ENCODE peak calls at places on chromosomes 5 and 9, in seven cellular contexts. One of them, this sample, is unnamed.

GRCh38 chr5:89065919-89066318 is 182.9 kb upstream of the MEF2C start:
- DNase-seq in upper lobe of right lung: no peak
- DNase-seq in GM23338: peak; percentile 7
- DNase-seq in IMR-90: no peak
- DNase-seq in cardiac muscle cell: peak; percentile 7
- DNase-seq in foreskin fibroblast: no peak
- DNase-seq in SK-N-SH: no peak
- DNase-seq in this sample: no peak

GRCh38 chr5:35369965-35370790 is 139.9 kb upstream of the PRLR start:
- DNase-seq in upper lobe of right lung: no peak
- DNase-seq in GM23338: peak; percentile 88
- DNase-seq in IMR-90: no peak
- DNase-seq in cardiac muscle cell: no peak
- DNase-seq in foreskin fibroblast: no peak
- DNase-seq in SK-N-SH: peak; percentile 54
- DNase-seq in this sample: no peak

GRCh38 chr5:151706906-151707305 is 20.2 kb upstream of the SPARC start:
- DNase-seq in upper lobe of right lung: no peak
- DNase-seq in GM23338: no peak
- DNase-seq in IMR-90: peak; percentile 50
- DNase-seq in cardiac muscle cell: no peak
- DNase-seq in foreskin fibroblast: peak; percentile 35
- DNase-seq in SK-N-SH: no peak
- DNase-seq in this sample: no peak

GRCh38 chr9:126763130-126763764 is 41.6 kb upstream of the ZBTB43 start:
- DNase-seq in upper lobe of right lung: no peak
- DNase-seq in GM23338: peak; percentile 60
- DNase-seq in IMR-90: no peak
- DNase-seq in cardiac muscle cell: no peak
- DNase-seq in foreskin fibroblast: no peak
- DNase-seq in SK-N-SH: peak; percentile 42
- DNase-seq in this sample: no peak

GRCh38 chr9:112559629-112560413 is 73.2 kb downstream of the KIAA1958 start:
- DNase-seq in upper lobe of right lung: no peak
- DNase-seq in GM23338: no peak
- DNase-seq in IMR-90: no peak
- DNase-seq in cardiac muscle cell: no peak
- DNase-seq in foreskin fibroblast: no peak
- DNase-seq in SK-N-SH: no peak
- DNase-seq in this sample: no peak

GRCh38 chr5:33074548-33074947 is 363.4 kb downstream of the NPR3 start:
- DNase-seq in upper lobe of right lung: no peak
- DNase-seq in GM23338: no peak
- DNase-seq in IMR-90: peak; percentile 32
- DNase-seq in cardiac muscle cell: no peak
- DNase-seq in foreskin fibroblast: peak; percentile 70
- DNase-seq in SK-N-SH: no peak
- DNase-seq in this sample: no peak

GRCh38 chr9:129888809-129889460 is 53.7 kb downstream of the USP20 start:
- DNase-seq in upper lobe of right lung: no peak
- DNase-seq in GM23338: no peak
- DNase-seq in IMR-90: no peak
- DNase-seq in cardiac muscle cell: no peak
- DNase-seq in foreskin fibroblast: no peak
- DNase-seq in SK-N-SH: no peak
- DNase-seq in this sample: no peak

GRCh38 chr5:31413030-31413812 is 118.7 kb downstream of the DROSHA start:
- DNase-seq in upper lobe of right lung: no peak
- DNase-seq in GM23338: no peak
- DNase-seq in IMR-90: no peak
- DNase-seq in cardiac muscle cell: no peak
- DNase-seq in foreskin fibroblast: peak; percentile 41
- DNase-seq in SK-N-SH: no peak
- DNase-seq in this sample: peak; percentile 56

GRCh38 chr9:73157811-73158210 is 6.1 kb downstream of the ANXA1 start:
- DNase-seq in upper lobe of right lung: no peak
- DNase-seq in GM23338: no peak
- DNase-seq in IMR-90: no peak
- DNase-seq in cardiac muscle cell: no peak
- DNase-seq in foreskin fibroblast: no peak
- DNase-seq in SK-N-SH: no peak
- DNase-seq in this sample: no peak

GRCh38 chr9:98559568-98559967 is 149.2 kb downstream of the GABBR2 start:
- DNase-seq in upper lobe of right lung: no peak
- DNase-seq in GM23338: no peak
- DNase-seq in IMR-90: no peak
- DNase-seq in cardiac muscle cell: no peak
- DNase-seq in foreskin fibroblast: no peak
- DNase-seq in SK-N-SH: no peak
- DNase-seq in this sample: no peak

GRCh38 chr9:36738318-36738975 is 165.8 kb downstream of the MELK start:
- DNase-seq in upper lobe of right lung: no peak
- DNase-seq in GM23338: no peak
- DNase-seq in IMR-90: peak; percentile 61
- DNase-seq in cardiac muscle cell: no peak
- DNase-seq in foreskin fibroblast: peak; percentile 36
- DNase-seq in SK-N-SH: no peak
- DNase-seq in this sample: peak; percentile 61

GRCh38 chr9:98318834-98319478 is 63.5 kb upstream of the TBC1D2 start:
- DNase-seq in upper lobe of right lung: no peak
- DNase-seq in GM23338: no peak
- DNase-seq in IMR-90: peak; percentile 86
- DNase-seq in cardiac muscle cell: no peak
- DNase-seq in foreskin fibroblast: peak; percentile 47
- DNase-seq in SK-N-SH: no peak
- DNase-seq in this sample: no peak

GRCh38 chr9:126788631-126789349 is 16.1 kb upstream of the ZBTB43 start:
- DNase-seq in upper lobe of right lung: peak; percentile 13
- DNase-seq in GM23338: no peak
- DNase-seq in IMR-90: peak; percentile 57
- DNase-seq in cardiac muscle cell: no peak
- DNase-seq in foreskin fibroblast: peak; percentile 52
- DNase-seq in SK-N-SH: no peak
- DNase-seq in this sample: peak; percentile 82

GRCh38 chr5:18305288-18305899 is 671.1 kb downstream of the TAF11L14 start:
- DNase-seq in upper lobe of right lung: no peak
- DNase-seq in GM23338: peak; percentile 58
- DNase-seq in IMR-90: peak; percentile 39
- DNase-seq in cardiac muscle cell: peak; percentile 39
- DNase-seq in foreskin fibroblast: peak; percentile 49
- DNase-seq in SK-N-SH: peak; percentile 55
- DNase-seq in this sample: peak; percentile 51

GRCh38 chr9:26746357-26747072 is 146.1 kb downstream of the CAAP1 start:
- DNase-seq in upper lobe of right lung: no peak
- DNase-seq in GM23338: peak; percentile 89
- DNase-seq in IMR-90: peak; percentile 13
- DNase-seq in cardiac muscle cell: no peak
- DNase-seq in foreskin fibroblast: no peak
- DNase-seq in SK-N-SH: no peak
- DNase-seq in this sample: peak; percentile 78

GRCh38 chr9:26744362-26744965 is 148.1 kb downstream of the CAAP1 start:
- DNase-seq in upper lobe of right lung: no peak
- DNase-seq in GM23338: peak; percentile 67
- DNase-seq in IMR-90: peak; percentile 38
- DNase-seq in cardiac muscle cell: peak; percentile 41
- DNase-seq in foreskin fibroblast: peak; percentile 31
- DNase-seq in SK-N-SH: no peak
- DNase-seq in this sample: peak; percentile 47

GRCh38 chr9:26747611-26748010 is 145.0 kb downstream of the CAAP1 start:
- DNase-seq in upper lobe of right lung: no peak
- DNase-seq in GM23338: no peak
- DNase-seq in IMR-90: no peak
- DNase-seq in cardiac muscle cell: no peak
- DNase-seq in foreskin fibroblast: no peak
- DNase-seq in SK-N-SH: no peak
- DNase-seq in this sample: no peak

GRCh38 chr9:26742843-26743242 is 149.8 kb downstream of the CAAP1 start:
- DNase-seq in upper lobe of right lung: no peak
- DNase-seq in GM23338: no peak
- DNase-seq in IMR-90: no peak
- DNase-seq in cardiac muscle cell: no peak
- DNase-seq in foreskin fibroblast: no peak
- DNase-seq in SK-N-SH: no peak
- DNase-seq in this sample: no peak

DNA sequence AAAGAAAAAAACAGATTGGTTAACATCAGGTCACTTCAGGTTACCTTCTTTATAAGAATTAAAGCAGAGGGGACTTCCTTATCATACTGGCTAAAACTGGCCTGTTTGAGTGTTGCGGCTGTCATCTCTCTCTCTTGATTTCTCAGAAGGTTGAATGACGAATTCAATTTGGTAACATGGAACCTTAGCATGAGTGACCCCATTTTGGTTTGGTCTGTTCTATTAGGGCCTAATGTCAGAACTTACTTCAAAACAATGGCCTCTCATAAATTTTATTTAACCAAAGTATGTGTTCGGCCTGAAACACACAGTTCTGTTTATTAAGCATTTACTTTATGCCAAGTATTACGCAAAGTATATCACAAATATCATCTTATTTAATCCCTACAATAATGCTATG is 147.5 kb downstream of the CAAP1 start:
- DNase-seq in upper lobe of right lung: no peak
- DNase-seq in GM23338: no peak
- DNase-seq in IMR-90: no peak
- DNase-seq in cardiac muscle cell: no peak
- DNase-seq in foreskin fibroblast: no peak
- DNase-seq in SK-N-SH: no peak
- DNase-seq in this sample: no peak
- TF ChIP-seq CTCF in upper lobe of right lung: no peak
- TF ChIP-seq CTCF in GM23338: no peak
- TF ChIP-seq CTCF in IMR-90: no peak
- TF ChIP-seq CTCF in cardiac muscle cell: no peak
- TF ChIP-seq CTCF in foreskin fibroblast: no peak
- TF ChIP-seq CTCF in SK-N-SH: no peak
- TF ChIP-seq CTCF in this sample: no peak

GRCh38 chr9:137138058-137138697 is 776 bp upstream of the GRIN1 start:
- DNase-seq in upper lobe of right lung: peak; percentile 53
- DNase-seq in GM23338: peak; percentile 88
- DNase-seq in IMR-90: no peak
- DNase-seq in cardiac muscle cell: no peak
- DNase-seq in foreskin fibroblast: no peak
- DNase-seq in SK-N-SH: peak; percentile 96
- DNase-seq in this sample: no peak
- TF ChIP-seq CTCF in upper lobe of right lung: no peak
- TF ChIP-seq CTCF in GM23338: no peak
- TF ChIP-seq CTCF in IMR-90: no peak
- TF ChIP-seq CTCF in cardiac muscle cell: no peak
- TF ChIP-seq CTCF in foreskin fibroblast: no peak
- TF ChIP-seq CTCF in SK-N-SH: no peak
- TF ChIP-seq CTCF in this sample: no peak

DNA sequence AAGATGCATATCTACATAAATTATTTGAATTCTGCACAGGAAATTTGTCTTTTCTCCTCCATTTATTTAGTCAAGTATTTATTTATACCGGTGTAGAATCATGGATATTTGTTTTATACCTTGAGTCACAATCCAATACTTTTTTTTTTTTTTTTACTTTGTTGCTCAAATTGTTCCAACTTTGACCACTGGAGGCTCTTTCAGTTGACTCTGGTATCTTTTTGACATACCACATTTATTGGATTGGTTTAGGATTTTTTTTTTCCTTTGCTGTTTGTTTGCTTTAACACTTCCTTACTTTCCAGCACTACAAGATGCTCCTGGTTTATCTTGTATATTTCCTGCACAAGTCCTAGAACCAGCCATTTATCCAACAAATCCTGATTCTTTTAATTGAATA is 543.1 kb upstream of the RIOK2 start:
- DNase-seq in upper lobe of right lung: no peak
- DNase-seq in GM23338: peak; percentile 2
- DNase-seq in IMR-90: no peak
- DNase-seq in cardiac muscle cell: no peak
- DNase-seq in foreskin fibroblast: peak; percentile 9
- DNase-seq in SK-N-SH: no peak
- DNase-seq in this sample: no peak
- TF ChIP-seq CTCF in upper lobe of right lung: no peak
- TF ChIP-seq CTCF in GM23338: peak; percentile 9
- TF ChIP-seq CTCF in IMR-90: no peak
- TF ChIP-seq CTCF in cardiac muscle cell: no peak
- TF ChIP-seq CTCF in foreskin fibroblast: no peak
- TF ChIP-seq CTCF in SK-N-SH: peak; percentile 36
- TF ChIP-seq CTCF in this sample: no peak

GRCh38 chr9:105157178-105157583 is 87.3 kb upstream of the SLC44A1 start:
- DNase-seq in upper lobe of right lung: peak; percentile 71
- DNase-seq in GM23338: peak; percentile 65
- DNase-seq in IMR-90: peak; percentile 77
- DNase-seq in cardiac muscle cell: peak; percentile 82
- DNase-seq in foreskin fibroblast: peak; percentile 88
- DNase-seq in SK-N-SH: peak; percentile 76
- DNase-seq in this sample: peak; percentile 67
- TF ChIP-seq CTCF in upper lobe of right lung: peak; percentile 59
- TF ChIP-seq CTCF in GM23338: peak; percentile 36
- TF ChIP-seq CTCF in IMR-90: peak; percentile 59
- TF ChIP-seq CTCF in cardiac muscle cell: peak; percentile 50
- TF ChIP-seq CTCF in foreskin fibroblast: peak; percentile 36
- TF ChIP-seq CTCF in SK-N-SH: peak; percentile 66
- TF ChIP-seq CTCF in this sample: peak; percentile 51

GRCh38 chr5:52693279-52693678 is 94.4 kb upstream of the ITGA1 start:
- DNase-seq in upper lobe of right lung: no peak
- DNase-seq in GM23338: peak; percentile 57
- DNase-seq in IMR-90: peak; percentile 45
- DNase-seq in cardiac muscle cell: peak; percentile 34
- DNase-seq in foreskin fibroblast: peak; percentile 50
- DNase-seq in SK-N-SH: peak; percentile 12
- DNase-seq in this sample: peak; percentile 55
- TF ChIP-seq CTCF in upper lobe of right lung: peak; percentile 63
- TF ChIP-seq CTCF in GM23338: peak; percentile 70
- TF ChIP-seq CTCF in IMR-90: peak; percentile 46
- TF ChIP-seq CTCF in cardiac muscle cell: peak; percentile 77
- TF ChIP-seq CTCF in foreskin fibroblast: peak; percentile 67
- TF ChIP-seq CTCF in SK-N-SH: peak; percentile 72
- TF ChIP-seq CTCF in this sample: peak; percentile 41

GRCh38 chr5:106755066-106755465 is 915.7 kb downstream of the EFNA5 start:
- DNase-seq in upper lobe of right lung: no peak
- DNase-seq in GM23338: peak; percentile 34
- DNase-seq in IMR-90: no peak
- DNase-seq in cardiac muscle cell: no peak
- DNase-seq in foreskin fibroblast: no peak
- DNase-seq in SK-N-SH: no peak
- DNase-seq in this sample: no peak
- TF ChIP-seq CTCF in upper lobe of right lung: no peak
- TF ChIP-seq CTCF in GM23338: no peak
- TF ChIP-seq CTCF in IMR-90: no peak
- TF ChIP-seq CTCF in cardiac muscle cell: no peak
- TF ChIP-seq CTCF in foreskin fibroblast: no peak
- TF ChIP-seq CTCF in SK-N-SH: no peak
- TF ChIP-seq CTCF in this sample: no peak

DNA sequence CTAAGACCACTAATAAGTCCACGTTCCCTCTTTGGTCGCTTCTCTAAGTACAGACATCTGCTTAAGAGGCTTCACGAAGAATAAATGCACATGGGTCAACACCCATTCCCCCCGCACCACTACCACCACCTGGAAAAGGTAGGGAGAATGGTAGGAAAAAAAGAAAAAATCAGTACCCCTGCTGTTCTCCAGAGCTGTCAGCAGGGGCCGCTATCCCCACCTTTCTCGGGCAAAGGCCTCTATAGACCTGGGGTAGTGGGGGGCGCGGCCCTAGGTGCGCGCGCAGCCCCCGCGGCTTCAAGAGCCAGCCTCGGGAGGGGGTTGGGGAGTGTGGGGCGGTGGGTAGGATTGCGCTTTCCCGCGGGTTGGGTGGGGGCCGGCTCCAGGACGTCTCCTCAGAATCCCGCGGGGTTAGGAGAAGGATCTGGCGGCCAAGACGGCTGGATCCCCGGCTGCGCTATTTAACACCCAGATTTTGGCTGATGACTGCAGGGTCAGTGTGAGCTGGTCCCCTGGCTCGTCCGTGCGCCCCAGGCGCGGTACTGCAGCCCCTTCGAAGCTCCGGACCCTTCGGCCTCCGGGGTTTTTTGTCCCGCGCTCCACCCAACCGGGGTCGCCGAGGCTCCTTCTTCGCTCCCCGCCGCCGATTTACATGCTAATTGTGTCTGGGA is 1.6 kb upstream of the SEMA6A start:
- DNase-seq in upper lobe of right lung: peak; percentile 69
- DNase-seq in GM23338: peak; percentile 93
- DNase-seq in IMR-90: peak; percentile 19
- DNase-seq in cardiac muscle cell: peak; percentile 87
- DNase-seq in foreskin fibroblast: peak; percentile 79
- DNase-seq in SK-N-SH: peak; percentile 94
- DNase-seq in this sample: peak; percentile 79
- TF ChIP-seq CTCF in upper lobe of right lung: peak; percentile 74
- TF ChIP-seq CTCF in GM23338: peak; percentile 91
- TF ChIP-seq CTCF in IMR-90: peak; percentile 64
- TF ChIP-seq CTCF in cardiac muscle cell: peak; percentile 87
- TF ChIP-seq CTCF in foreskin fibroblast: peak; percentile 49
- TF ChIP-seq CTCF in SK-N-SH: peak; percentile 84
- TF ChIP-seq CTCF in this sample: peak; percentile 80

This sample was measured in MCF 10A.